ENCODE peak calls at places on chromosomes 4 and X, in four cellular contexts. V, C, K and I are unnamed samples.

GRCh38 chrX:115582871-115583729 is 22.1 kb downstream of the PLS3 start:
- DNase-seq in V (no peak), K (no peak), C (peak), I (peak)

GRCh38 chr4:32768664-32769389 is 2048.7 kb downstream of the PCDH7 start:
- DNase-seq in K (no peak), V (no peak), C (no peak), I (no peak)

GRCh38 chr4:101200561-101200960 is 146.8 kb downstream of the PPP3CA start:
- DNase-seq in K (no peak), V (peak), C (no peak), I (peak)

GRCh38 chr4:24394041-24394440 is 190.3 kb downstream of the DHX15 start:
- DNase-seq in K (no peak), V (no peak), C (no peak), I (peak)

GRCh38 chrX:5829469-5829868 is 399.2 kb downstream of the NLGN4X start:
- DNase-seq in V (no peak), K (no peak), C (no peak), I (no peak)

GRCh38 chr4:55125087-55125721 is at the start of gene KDR:
- DNase-seq in K (peak), C (peak), V (no peak), I (peak)

GRCh38 chr4:8303485-8304281 is 34.1 kb downstream of the HTRA3 start:
- DNase-seq in C (peak), K (no peak), V (no peak), I (peak)

GRCh38 chrX:21943460-21944135 is 3.1 kb downstream of the SMS start:
- DNase-seq in V (no peak), C (peak), K (no peak), I (peak)

GRCh38 chrX:122500556-122500955 is 683.5 kb upstream of the GRIA3 start:
- DNase-seq in C (no peak), V (no peak), K (no peak), I (no peak)

GRCh38 chr4:52102587-52102986 is 51.5 kb downstream of the SPATA18 start:
- DNase-seq in V (no peak), K (no peak), C (no peak), I (peak)

GRCh38 chrX:136574548-136574947 is 42.5 kb downstream of the VGLL1 start:
- DNase-seq in K (no peak), V (no peak), C (no peak), I (peak)

GRCh38 chr4:144318797-144319196 is 178.3 kb upstream of the GYPA start:
- DNase-seq in C (no peak), K (no peak), V (no peak), I (no peak)

GRCh38 chrX:106159861-106160282 is 8.2 kb upstream of the PWWP3B start:
- DNase-seq in K (no peak), C (no peak), V (no peak), I (no peak)

GRCh38 chr4:38125816-38126215 is 165.6 kb downstream of the PTTG2 start:
- DNase-seq in C (no peak), V (no peak), K (no peak), I (peak)

GRCh38 chr4:164949448-164950118 is 27.9 kb downstream of the TRIM61 start:
- DNase-seq in K (no peak), V (no peak), C (peak), I (peak)

GRCh38 chr4:78297075-78297815 is 240.1 kb downstream of the FRAS1 start:
- DNase-seq in K (no peak), V (no peak), C (no peak), I (peak)

GRCh38 chrX:44698328-44698727 is 145.5 kb upstream of the DUSP21 start:
- DNase-seq in V (peak), C (no peak), K (no peak), I (no peak)

GRCh38 chrX:11188664-11189063 is 77.5 kb downstream of the HCCS start:
- DNase-seq in C (no peak), V (no peak), K (no peak), I (peak)

GRCh38 chrX:72621619-72622485 is 49.2 kb upstream of the HDAC8 start:
- DNase-seq in C (no peak), V (no peak), K (no peak), I (peak)

GRCh38 chr4:85459736-85460135 is 15.2 kb upstream of the ARHGAP24 start:
- DNase-seq in K (no peak), C (no peak), V (peak), I (no peak)

GRCh38 chr4:82551734-82552133 is 10.1 kb downstream of the TMEM150C start:
- DNase-seq in C (no peak), V (no peak), K (no peak), I (no peak)

GRCh38 chrX:118702741-118703140 is 24.7 kb upstream of the IL13RA1 start:
- DNase-seq in V (no peak), K (no peak), C (no peak), I (peak)

GRCh38 chr4:94332983-94333590 is 9.5 kb downstream of the HPGDS start:
- DNase-seq in V (no peak), K (no peak), C (peak), I (no peak)

GRCh38 chrX:152915541-152916241 is 17.8 kb downstream of the ZNF185 start:
- DNase-seq in C (peak), V (peak), K (peak), I (peak)

GRCh38 chrX:119121341-119121740 is 6.3 kb downstream of the KIAA1210 start:
- DNase-seq in K (no peak), V (no peak), C (no peak), I (peak)

GRCh38 chr4:73853246-73853704 is at the start of gene PF4V1:
- DNase-seq in V (peak), K (no peak), C (peak), I (peak)

GRCh38 chr4:132427125-132427524 is 722.0 kb upstream of the PCDH10 start:
- DNase-seq in V (no peak), C (no peak), K (no peak), I (no peak)

GRCh38 chr4:95585016-95585695 is 36.4 kb upstream of the UNC5C start:
- DNase-seq in V (no peak), K (no peak), C (no peak), I (peak)

GRCh38 chr4:105840426-105841174 is 54.7 kb upstream of the NPNT start:
- DNase-seq in C (no peak), V (no peak), K (no peak), I (no peak)

GRCh38 chrX:12052109-12052508 is 86.2 kb upstream of the FRMPD4 start:
- DNase-seq in K (no peak), C (no peak), V (no peak), I (no peak)

GRCh38 chr4:105551968-105552746 is at the start of gene ARHGEF38:
- DNase-seq in V (peak), C (peak), K (no peak), I (peak)

GRCh38 chr4:5893013-5893580 is at the start of gene CRMP1:
- DNase-seq in V (no peak), K (peak), C (peak), I (no peak)

GRCh38 chrX:16664059-16664458 is 14.1 kb downstream of the S100G start:
- DNase-seq in V (no peak), K (no peak), C (no peak), I (peak)

GRCh38 chrX:44705817-44706551 is 137.8 kb upstream of the DUSP21 start:
- DNase-seq in V (peak), K (no peak), C (no peak), I (no peak)

GRCh38 chr4:80900908-80901307 is 129.6 kb upstream of the BMP3 start:
- DNase-seq in K (no peak), V (no peak), C (no peak), I (no peak)

GRCh38 chr4:138542191-138542771 is 300.1 kb upstream of the SLC7A11 start:
- DNase-seq in V (no peak), C (no peak), K (no peak), I (peak)

GRCh38 chr4:42627887-42628646 is 28.8 kb downstream of the ATP8A1 start:
- DNase-seq in V (peak), C (no peak), K (no peak), I (peak)

GRCh38 chr4:176834531-176834930 is 41.8 kb upstream of the VEGFC start:
- DNase-seq in C (no peak), K (no peak), V (no peak), I (no peak)

GRCh38 chrX:100319716-100320115 is 90.4 kb downstream of the PCDH19 start:
- DNase-seq in C (no peak), V (no peak), K (no peak), I (no peak)

GRCh38 chr4:140237616-140238352 is 83.8 kb upstream of the MAML3 start:
- DNase-seq in K (peak), V (peak), C (peak), I (peak)

GRCh38 chr4:21304061-21304541 is 603.8 kb downstream of the PACRGL start:
- DNase-seq in V (peak), C (peak), K (peak), I (no peak)
- H3K4me3 ChIP-seq in V (no peak), C (peak), K (peak), I (no peak)

DNA sequence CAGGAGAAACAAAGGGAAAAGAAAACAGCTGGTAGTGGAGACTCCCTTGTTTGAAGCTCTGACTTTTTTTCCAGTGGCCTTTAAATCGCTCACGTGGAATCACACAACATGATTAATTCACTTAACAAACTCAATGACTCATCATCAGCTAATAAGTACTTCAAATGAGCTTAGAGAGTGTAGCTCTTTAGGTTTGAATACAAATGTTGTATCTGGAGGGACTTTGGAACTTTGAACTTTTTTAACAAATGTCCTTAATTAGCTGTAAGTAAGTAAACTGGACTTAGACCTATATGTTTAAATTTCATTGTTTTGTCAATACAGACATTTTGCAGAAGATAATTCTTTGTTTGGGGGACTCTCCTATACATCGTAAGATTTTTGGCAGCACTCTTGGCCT is 581.0 kb downstream of the SPRY1 start:
- DNase-seq in K (no peak), C (no peak), V (no peak), I (peak)
- TF ChIP-seq CTCF in K (no peak), C (no peak), V (no peak), I (no peak)

GRCh38 chr4:40856836-40857362 is 107.1 kb downstream of the NSUN7 start:
- DNase-seq in K (peak), V (peak), C (peak), I (peak)
- H3K4me3 ChIP-seq in K (peak), V (no peak), C (peak), I (peak)

GRCh38 chr4:99723555-99724450 is 66.2 kb upstream of the C4orf54 start:
- DNase-seq in K (peak), C (no peak), V (peak), I (peak)
- TF ChIP-seq CTCF in K (peak), C (no peak), V (no peak), I (peak)

DNA sequence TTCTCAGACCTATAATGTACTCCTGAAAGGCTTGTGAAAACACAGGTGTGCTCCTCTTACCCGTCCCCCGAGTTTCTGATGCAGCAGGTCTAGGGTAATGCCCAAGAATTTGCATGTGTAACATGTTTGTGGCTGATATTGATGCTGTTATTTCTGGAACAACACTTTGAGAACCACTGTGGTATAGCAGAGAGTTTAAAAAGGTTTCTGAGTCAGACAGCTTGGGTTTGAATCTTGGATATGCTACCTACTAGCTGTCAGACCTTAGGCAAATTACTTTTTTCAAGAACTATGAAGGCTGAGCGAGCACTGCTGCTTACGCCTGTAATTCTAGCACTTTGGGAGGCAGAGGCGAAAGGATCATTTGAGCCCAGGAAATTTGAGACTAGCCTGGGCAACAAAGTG is 4.9 kb downstream of the AFF1 start:
- DNase-seq in C (no peak), K (no peak), V (no peak), I (no peak)
- H3K4me3 ChIP-seq in C (peak), K (no peak), V (no peak), I (no peak)

GRCh38 chr4:7041851-7042696 is 1.1 kb upstream of the TADA2B start:
- DNase-seq in C (peak), V (peak), K (peak), I (peak)

GRCh38 chr4:7044415-7044930 is 1.3 kb downstream of the TADA2B start:
- DNase-seq in K (no peak), C (peak), V (peak), I (peak)

GRCh38 chr4:7043521-7044414 is 596 bp downstream of the TADA2B start:
- DNase-seq in C (peak), K (no peak), V (peak), I (peak)

GRCh38 chr4:7041246-7041645 is 1.9 kb upstream of the TADA2B start:
- DNase-seq in K (no peak), V (no peak), C (no peak), I (no peak)

GRCh38 chr4:7042697-7043464 is at the start of gene TADA2B:
- DNase-seq in C (peak), V (peak), K (peak), I (peak)
- TF ChIP-seq CTCF in C (peak), V (no peak), K (peak), I (no peak)

GRCh38 chr4:87530868-87531267 is 1.7 kb upstream of the SPARCL1 start:
- DNase-seq in K (no peak), C (no peak), V (peak), I (peak)

GRCh38 chr4:87524456-87524855 is 4.7 kb downstream of the SPARCL1 start:
- DNase-seq in V (no peak), C (no peak), K (no peak), I (no peak)

GRCh38 chr4:87529187-87529586 is at the start of gene SPARCL1:
- DNase-seq in K (no peak), V (peak), C (peak), I (peak)

GRCh38 chr4:87525636-87526035 is 3.5 kb downstream of the SPARCL1 start:
- DNase-seq in V (no peak), C (no peak), K (no peak), I (peak)

GRCh38 chr4:87527446-87528240 is 1.5 kb downstream of the SPARCL1 start:
- DNase-seq in K (no peak), C (no peak), V (peak), I (peak)
- H3K4me3 ChIP-seq in K (no peak), C (no peak), V (no peak), I (no peak)

GRCh38 chrX:413322-414201 is 26.9 kb upstream of the PPP2R3B start:
- DNase-seq in C (peak), K (no peak), V (no peak), I (no peak)
- TF ChIP-seq CTCF in C (peak), K (peak), V (no peak), I (no peak)

GRCh38 chr4:4248885-4249203 is 821 bp upstream of the TMEM128 start:
- DNase-seq in K (peak), V (no peak), C (no peak), I (peak)
- H3K4me3 ChIP-seq in K (peak), V (peak), C (peak), I (peak)